ENCODE peak calls at places on chromosomes 7 and 10, in seven cellular contexts. F is brain microvascular endothelial cell; V is cardiac fibroblast; X is HT1080; O is neural crest cell; R is effector memory CD8-positive, alpha-beta T cell; C is GM04504. J is an unnamed sample.

GRCh38 chr10:86693721-86694369 is 25.5 kb downstream of the LDB3 start:
- DNase-seq in C (peak; percentile 52), R (peak; percentile 18), X (peak; percentile 34), V (peak; percentile 74), F (peak; percentile 41), O (peak; percentile 55), J (no peak)

GRCh38 chr7:26958834-26959233 is 94.4 kb upstream of the SKAP2 start:
- DNase-seq in F (peak; percentile 79), X (peak; percentile 90), C (peak; percentile 46), O (no peak), R (no peak), V (peak; percentile 4), J (peak; percentile 14)

GRCh38 chr7:132191418-132191817 is 384.9 kb downstream of the PLXNA4 start:
- DNase-seq in C (no peak), R (no peak), X (no peak), O (no peak), F (no peak), V (peak; percentile 37), J (no peak)

GRCh38 chr10:116738359-116738738 is 4.0 kb downstream of the HSPA12A start:
- DNase-seq in R (no peak), V (no peak), C (no peak), F (no peak), X (no peak), O (no peak), J (no peak)

GRCh38 chr10:1399431-1400120 is 337.7 kb downstream of the ADARB2 start:
- DNase-seq in C (no peak), R (no peak), F (no peak), X (no peak), O (no peak), V (no peak), J (no peak)

GRCh38 chr10:91034494-91035157 is 113.7 kb upstream of the ANKRD1 start:
- DNase-seq in V (peak; percentile 96), F (no peak), X (no peak), R (no peak), C (no peak), O (no peak), J (no peak)

GRCh38 chr10:48363617-48364355 is 57.3 kb downstream of the MAPK8 start:
- DNase-seq in O (peak; percentile 5), V (peak; percentile 87), X (peak; percentile 67), C (peak; percentile 50), F (peak; percentile 46), R (peak; percentile 6), J (peak; percentile 39)

GRCh38 chr10:70568781-70569495 is 33.6 kb downstream of the PRF1 start:
- DNase-seq in V (no peak), F (no peak), C (no peak), O (no peak), X (no peak), R (no peak), J (no peak)

GRCh38 chr7:45888993-45889366 is 692 bp downstream of the IGFBP1 start:
- DNase-seq in R (no peak), X (no peak), F (no peak), C (no peak), V (no peak), O (no peak), J (no peak)

GRCh38 chr10:110725809-110726641 is 81.9 kb downstream of the RBM20 start:
- DNase-seq in O (no peak), F (peak; percentile 65), V (no peak), X (no peak), C (no peak), R (no peak), J (no peak)

GRCh38 chr10:102552533-102552932 is 48.8 kb downstream of the SUFU start:
- DNase-seq in C (no peak), O (no peak), R (no peak), V (no peak), F (no peak), X (no peak), J (no peak)

GRCh38 chr7:127792528-127793342 is 140.7 kb downstream of the SND1 start:
- DNase-seq in V (no peak), C (no peak), X (peak; percentile 13), O (peak; percentile 3), R (peak; percentile 25), F (no peak), J (no peak)

J was measured in AG09309.